ENCODE peak calls at places on chromosomes 2 and 18, in nine cellular contexts. V is OCI-LY7; E is upper lobe of left lung; Y is left lung; A is CD8-positive, alpha-beta T cell; O is cardiac muscle cell; S is hepatocyte; R is aorta; Q is colonic mucosa. Z is an unnamed sample.

GRCh38 chr2:132977812-132978529 is 308.0 kb upstream of the LYPD1 start:
- DNase-seq in V (no peak), E (no peak), Y (no peak), A (no peak), O (peak; percentile 41), S (no peak), R (no peak), Q (no peak), Z (no peak)

GRCh38 chr18:77177009-77177408 is 44.4 kb upstream of the MBP start:
- DNase-seq in V (no peak), E (no peak), Y (no peak), A (no peak), O (peak; percentile 16), S (no peak), R (no peak), Q (no peak), Z (no peak)

GRCh38 chr2:137696916-137697315 is 267.4 kb upstream of the HNMT start:
- DNase-seq in V (no peak), E (no peak), Y (no peak), A (no peak), O (no peak), S (no peak), R (no peak), Q (no peak), Z (no peak)

GRCh38 chr2:129142465-129142864 is 823.8 kb upstream of the HS6ST1 start:
- DNase-seq in V (no peak), E (no peak), Y (no peak), A (no peak), O (no peak), S (no peak), R (no peak), Q (no peak), Z (no peak)

GRCh38 chr2:161353543-161353942 is 45.3 kb downstream of the PSMD14 start:
- DNase-seq in V (no peak), E (no peak), Y (no peak), A (no peak), O (no peak), S (no peak), R (no peak), Q (no peak), Z (no peak)

GRCh38 chr2:16272038-16272788 is 331.9 kb downstream of the MYCN start:
- DNase-seq in V (no peak), E (no peak), Y (no peak), A (no peak), O (no peak), S (no peak), R (no peak), Q (no peak), Z (peak; percentile 12)

GRCh38 chr2:55109219-55109891 is 59.1 kb upstream of the RTN4 start:
- DNase-seq in V (no peak), E (no peak), Y (no peak), A (no peak), O (peak; percentile 65), S (no peak), R (no peak), Q (no peak), Z (no peak)

GRCh38 chr2:45884126-45884525 is 232.7 kb downstream of the PRKCE start:
- DNase-seq in V (no peak), E (no peak), Y (no peak), A (no peak), O (no peak), S (no peak), R (no peak), Q (no peak), Z (no peak)

GRCh38 chr2:164479460-164479859 is 141.8 kb downstream of the GRB14 start:
- DNase-seq in V (no peak), E (no peak), Y (no peak), A (no peak), O (peak; percentile 56), S (peak; percentile 47), R (no peak), Q (no peak), Z (peak; percentile 78)

GRCh38 chr2:88184762-88185161 is 14.6 kb downstream of the THNSL2 start:
- DNase-seq in V (no peak), E (no peak), Y (no peak), A (no peak), O (no peak), S (no peak), R (no peak), Q (no peak), Z (no peak)

GRCh38 chr2:237154894-237155851 is 69.5 kb downstream of the COPS8 start:
- DNase-seq in V (peak; percentile 76), E (no peak), Y (no peak), A (no peak), O (no peak), S (no peak), R (no peak), Q (no peak), Z (no peak)

GRCh38 chr2:113080134-113080533 is 12.4 kb downstream of the IL1F10 start:
- DNase-seq in V (peak; percentile 26), E (peak; percentile 53), Y (peak; percentile 49), A (peak; percentile 58), O (peak; percentile 39), S (peak; percentile 57), R (no peak), Q (peak; percentile 23), Z (peak; percentile 91)

GRCh38 chr2:143182649-143183048 is 53.4 kb downstream of the ARHGAP15 start:
- DNase-seq in V (no peak), E (peak; percentile 22), Y (peak; percentile 32), A (no peak), O (no peak), S (no peak), R (no peak), Q (no peak), Z (no peak)

GRCh38 chr2:84839851-84840250 is 41.0 kb downstream of the TRABD2A start:
- DNase-seq in V (no peak), E (no peak), Y (no peak), A (no peak), O (no peak), S (no peak), R (no peak), Q (no peak), Z (no peak)

GRCh38 chr2:231711677-231712461 is 3.5 kb downstream of the PTMA start:
- DNase-seq in V (peak; percentile 15), E (no peak), Y (no peak), A (no peak), O (no peak), S (no peak), R (no peak), Q (no peak), Z (no peak)

GRCh38 chr18:58148954-58149471 is 105.0 kb downstream of the NEDD4L start:
- DNase-seq in V (no peak), E (no peak), Y (no peak), A (no peak), O (no peak), S (peak; percentile 35), R (no peak), Q (peak; percentile 49), Z (no peak)

GRCh38 chr2:126707941-126708340 is 52.0 kb downstream of the GYPC start:
- DNase-seq in V (no peak), E (no peak), Y (no peak), A (no peak), O (no peak), S (no peak), R (no peak), Q (no peak), Z (peak; percentile 28)

GRCh38 chr2:30356061-30356460 is 91.0 kb upstream of the LCLAT1 start:
- DNase-seq in V (no peak), E (no peak), Y (no peak), A (no peak), O (peak; percentile 16), S (no peak), R (no peak), Q (no peak), Z (no peak)

GRCh38 chr2:37281916-37282315 is 42.7 kb downstream of the PRKD3 start:
- DNase-seq in V (no peak), E (no peak), Y (no peak), A (no peak), O (no peak), S (no peak), R (no peak), Q (no peak), Z (no peak)

GRCh38 chr2:37284386-37284785 is 40.2 kb downstream of the PRKD3 start:
- DNase-seq in V (no peak), E (no peak), Y (no peak), A (no peak), O (peak; percentile 42), S (no peak), R (no peak), Q (no peak), Z (no peak)

GRCh38 chr2:37287966-37288365 is 36.7 kb downstream of the PRKD3 start:
- DNase-seq in V (peak; percentile 54), E (peak; percentile 26), Y (no peak), A (no peak), O (no peak), S (peak; percentile 10), R (no peak), Q (no peak), Z (no peak)

GRCh38 chr2:37283207-37283606 is 41.4 kb downstream of the PRKD3 start:
- DNase-seq in V (no peak), E (no peak), Y (no peak), A (no peak), O (peak; percentile 85), S (no peak), R (no peak), Q (no peak), Z (no peak)

DNA sequence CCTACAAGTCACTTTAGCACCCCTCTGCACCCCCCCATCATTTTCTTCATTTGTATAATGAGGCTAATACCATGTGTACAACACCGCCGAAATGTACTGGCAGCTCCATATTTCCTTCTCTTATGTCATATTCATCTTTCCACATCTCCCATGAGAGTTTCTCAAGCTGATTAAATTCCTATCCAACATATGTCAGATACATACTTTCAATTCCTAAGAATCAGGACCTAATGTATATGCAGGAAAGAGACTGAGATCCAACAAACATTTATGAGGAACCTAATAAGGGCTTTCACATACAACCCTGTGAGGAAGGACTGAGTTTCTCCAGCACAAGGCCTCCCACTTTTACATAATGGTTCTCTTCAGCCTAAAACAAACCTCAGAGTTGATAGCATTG is 41.9 kb downstream of the PRKD3 start:
- DNase-seq in V (no peak), E (no peak), Y (no peak), A (no peak), O (peak; percentile 61), S (no peak), R (no peak), Q (no peak), Z (no peak)
- H3K36me3 ChIP-seq in V (peaks cover 91% of the 10 kb centered on the region), E (peaks cover 12% of the 10 kb centered on the region), Y (no peaks in the 10 kb centered on the region), A (no peaks in the 10 kb centered on the region), O (peaks cover 60% of the 10 kb centered on the region), S (no peaks in the 10 kb centered on the region), R (no peaks in the 10 kb centered on the region), Q (no peaks in the 10 kb centered on the region), Z (peaks cover 89% of the 10 kb centered on the region)

GRCh38 chr2:69797235-69797634 is 32.2 kb upstream of the GMCL1 start:
- DNase-seq in V (no peak), E (no peak), Y (no peak), A (no peak), O (no peak), S (no peak), R (no peak), Q (no peak), Z (no peak)
- H3K4me1 ChIP-seq in V (peaks cover 18% of the 10 kb centered on the region), E (peaks cover 19% of the 10 kb centered on the region), Y (peaks cover 5% of the 10 kb centered on the region), A (peaks cover 5% of the 10 kb centered on the region), O (peaks cover 31% of the 10 kb centered on the region), S (peaks cover 53% of the 10 kb centered on the region), R (no peaks in the 10 kb centered on the region), Q (peaks cover 4% of the 10 kb centered on the region), Z (peaks cover 34% of the 10 kb centered on the region)

GRCh38 chr2:28583899-28584553 is 88.2 kb downstream of the PLB1 start:
- DNase-seq in V (no peak), E (peak; percentile 68), Y (peak; percentile 85), A (no peak), O (peak; percentile 89), S (peak; percentile 91), R (peak; percentile 91), Q (peak; percentile 50), Z (peak; percentile 78)
- H3K4me3 ChIP-seq in V (no peak overlapping the region), E (no peak overlapping the region), Y (no peak overlapping the region), A (no peak overlapping the region), O (no peak overlapping the region), S (no peak overlapping the region), R (no peak overlapping the region), Q (no peak overlapping the region), Z (no peak overlapping the region)

GRCh38 chr2:48347712-48348111 is 182.2 kb upstream of the STON1 start:
- DNase-seq in V (peak; percentile 41), E (no peak), Y (no peak), A (no peak), O (peak; percentile 26), S (no peak), R (no peak), Q (no peak), Z (no peak)
- H3K36me3 ChIP-seq in V (peaks cover 78% of the 10 kb centered on the region), E (no peaks in the 10 kb centered on the region), Y (no peaks in the 10 kb centered on the region), A (peaks cover 11% of the 10 kb centered on the region), O (peaks cover 2% of the 10 kb centered on the region), S (no peaks in the 10 kb centered on the region), R (no peaks in the 10 kb centered on the region), Q (no peaks in the 10 kb centered on the region), Z (peaks cover 36% of the 10 kb centered on the region)